ENCODE peak calls at places on chromosomes 3 and 15, in ten cellular contexts. E, Q, H, S, D, A, Y, L, Z and C are unnamed samples.

GRCh38 chr15:83205725-83206324 is 1.8 kb downstream of the HDGFL3 start:
- DNase-seq in E (no peak), Q (no peak), H (no peak), S (peak; percentile 12), D (no peak), A (no peak), Y (peak; percentile 46), L (no peak), Z (no peak), C (peak; percentile 49)

GRCh38 chr3:58577269-58577821 is at the start of gene FAM107A:
- DNase-seq in E (no peak), Q (no peak), H (peak; percentile 79), S (peak; percentile 73), D (no peak), A (peak; percentile 58), Y (peak; percentile 33), L (peak; percentile 74), Z (no peak), C (no peak)

GRCh38 chr3:177430653-177431052 is 233.4 kb upstream of the TBL1XR1 start:
- DNase-seq in E (no peak), Q (no peak), H (no peak), S (no peak), D (no peak), A (no peak), Y (no peak), L (no peak), Z (no peak), C (no peak)

GRCh38 chr3:139772539-139773500 is 95.0 kb upstream of the NMNAT3 start:
- DNase-seq in E (no peak), Q (peak; percentile 30), H (no peak), S (no peak), D (no peak), A (no peak), Y (peak; percentile 47), L (peak; percentile 64), Z (no peak), C (peak; percentile 65)

GRCh38 chr15:25789206-25789605 is 73.9 kb downstream of the ATP10A start:
- DNase-seq in E (no peak), Q (no peak), H (peak; percentile 83), S (peak; percentile 26), D (no peak), A (no peak), Y (no peak), L (no peak), Z (no peak), C (no peak)

GRCh38 chr15:63870403-63871209 is 36.9 kb upstream of the HERC1 start:
- DNase-seq in E (no peak), Q (peak; percentile 54), H (no peak), S (peak; percentile 77), D (no peak), A (peak; percentile 65), Y (peak; percentile 60), L (peak; percentile 34), Z (no peak), C (peak; percentile 75)

GRCh38 chr15:73928971-73929627 is 2.8 kb downstream of the LOXL1 start:
- DNase-seq in E (no peak), Q (no peak), H (no peak), S (no peak), D (no peak), A (no peak), Y (peak; percentile 39), L (no peak), Z (no peak), C (no peak)

GRCh38 chr3:160376681-160377080 is 22.3 kb downstream of the IFT80 start:
- DNase-seq in E (no peak), Q (no peak), H (no peak), S (no peak), D (no peak), A (no peak), Y (peak; percentile 19), L (peak; percentile 69), Z (no peak), C (no peak)

GRCh38 chr3:98733778-98734281 is 29.3 kb upstream of the ST3GAL6 start:
- DNase-seq in E (no peak), Q (no peak), H (no peak), S (peak; percentile 18), D (no peak), A (no peak), Y (peak; percentile 38), L (no peak), Z (peak; percentile 18), C (no peak)

GRCh38 chr3:40827942-40828688 is 303.4 kb downstream of the ZNF621 start:
- DNase-seq in E (no peak), Q (no peak), H (peak; percentile 80), S (peak; percentile 61), D (no peak), A (no peak), Y (peak; percentile 41), L (no peak), Z (no peak), C (peak; percentile 20)

GRCh38 chr3:144107923-144108322 is 136.3 kb downstream of the DIPK2A start:
- DNase-seq in E (no peak), Q (no peak), H (no peak), S (no peak), D (no peak), A (no peak), Y (no peak), L (no peak), Z (no peak), C (no peak)

DNA sequence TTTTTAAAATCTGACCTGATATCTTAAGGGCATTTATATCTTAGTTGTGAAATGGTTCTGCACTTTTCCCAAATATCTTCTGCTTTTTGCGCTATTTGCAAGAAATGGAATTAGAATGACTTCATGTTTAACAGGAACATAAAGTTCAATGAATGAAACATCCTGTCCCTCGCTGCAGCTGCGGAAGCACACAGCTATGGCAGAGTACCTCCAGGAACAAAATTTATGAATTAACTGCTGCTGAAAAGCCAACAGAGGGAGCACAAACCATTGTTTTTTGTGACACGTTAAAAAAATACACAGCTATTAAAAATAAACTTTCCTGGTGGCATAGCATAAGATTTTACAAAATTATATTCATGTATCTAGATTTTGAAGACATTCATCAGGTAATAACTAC is 404.4 kb upstream of the MDFIC2 start:
- DNase-seq in E (no peak), Q (no peak), H (peak; percentile 72), S (peak; percentile 32), D (no peak), A (no peak), Y (peak; percentile 55), L (peak; percentile 28), Z (no peak), C (peak; percentile 28)
- TF ChIP-seq CTCF in E (peak; percentile 45), Q (peak; percentile 48), H (peak; percentile 23), S (peak; percentile 65), D (no peak), A (no peak), Y (peak; percentile 75), L (peak; percentile 61), Z (peak; percentile 26), C (peak; percentile 34)

GRCh38 chr15:62124953-62125263 is 40.2 kb downstream of the C2CD4B start:
- DNase-seq in E (no peak), Q (no peak), H (no peak), S (no peak), D (no peak), A (no peak), Y (no peak), L (no peak), Z (peak; percentile 19), C (no peak)
- TF ChIP-seq CTCF in E (no peak), Q (no peak), H (no peak), S (no peak), D (no peak), A (no peak), Y (no peak), L (no peak), Z (peak; percentile 30), C (no peak)

GRCh38 chr15:68279779-68280745 is 2.5 kb downstream of the FEM1B start:
- DNase-seq in E (no peak), Q (no peak), H (no peak), S (no peak), D (no peak), A (no peak), Y (no peak), L (no peak), Z (no peak), C (peak; percentile 42)

GRCh38 chr15:68277131-68277604 is 377 bp upstream of the FEM1B start:
- DNase-seq in E (no peak), Q (no peak), H (peak; percentile 78), S (peak; percentile 64), D (no peak), A (peak; percentile 59), Y (no peak), L (no peak), Z (no peak), C (no peak)

GRCh38 chr15:68277605-68278344 is at the start of gene FEM1B:
- DNase-seq in E (peak; percentile 75), Q (peak; percentile 80), H (peak; percentile 97), S (peak; percentile 91), D (peak; percentile 85), A (peak; percentile 84), Y (peak; percentile 83), L (peak; percentile 87), Z (peak; percentile 88), C (peak; percentile 92)

GRCh38 chr15:68279218-68279533 is 1.6 kb downstream of the FEM1B start:
- DNase-seq in E (no peak), Q (no peak), H (no peak), S (no peak), D (no peak), A (no peak), Y (no peak), L (no peak), Z (no peak), C (no peak)

GRCh38 chr15:68278345-68279217 is 1.0 kb downstream of the FEM1B start:
- DNase-seq in E (peak; percentile 65), Q (no peak), H (no peak), S (peak; percentile 59), D (no peak), A (peak; percentile 74), Y (peak; percentile 42), L (no peak), Z (no peak), C (peak; percentile 28)
- TF ChIP-seq CTCF in E (peak; percentile 60), Q (peak; percentile 40), H (no peak), S (no peak), D (peak; percentile 42), A (no peak), Y (no peak), L (peak; percentile 32), Z (peak; percentile 57), C (peak; percentile 30)

GRCh38 chr3:156176048-156176447 is 55.7 kb downstream of the KCNAB1 start:
- DNase-seq in E (no peak), Q (no peak), H (no peak), S (no peak), D (no peak), A (no peak), Y (no peak), L (no peak), Z (no peak), C (no peak)

GRCh38 chr3:156176629-156177210 is 56.3 kb downstream of the KCNAB1 start:
- DNase-seq in E (no peak), Q (no peak), H (no peak), S (no peak), D (no peak), A (no peak), Y (no peak), L (no peak), Z (no peak), C (no peak)

GRCh38 chr3:156175570-156175969 is 55.2 kb downstream of the KCNAB1 start:
- DNase-seq in E (no peak), Q (no peak), H (no peak), S (no peak), D (no peak), A (no peak), Y (peak; percentile 58), L (no peak), Z (no peak), C (peak; percentile 51)

GRCh38 chr3:156172536-156172935 is 52.2 kb downstream of the KCNAB1 start:
- DNase-seq in E (no peak), Q (no peak), H (no peak), S (no peak), D (no peak), A (no peak), Y (no peak), L (no peak), Z (no peak), C (no peak)

GRCh38 chr3:156174229-156174847 is 54.0 kb downstream of the KCNAB1 start:
- DNase-seq in E (no peak), Q (peak; percentile 13), H (no peak), S (no peak), D (no peak), A (no peak), Y (peak; percentile 65), L (no peak), Z (no peak), C (peak; percentile 51)
- TF ChIP-seq CTCF in E (no peak), Q (peak; percentile 42), H (peak; percentile 44), S (peak; percentile 54), D (no peak), A (no peak), Y (peak; percentile 60), L (peak; percentile 53), Z (no peak), C (peak; percentile 25)